ENCODE peak calls at places on chromosome 10, in seven cellular contexts. U is GM12865, N is A549, W is HTR-8/SVneo, Y is AG10803, P is WTC11, F is choroid plexus epithelial cell. D is an unnamed sample.
A peak's percentile ranks its signal among the peaks of the same experiment; 100 is the strongest.

GRCh38 chr10:121687094-121687850 is 89.0 kb upstream of the FGFR2 start:
- DNase-seq in N (no peak), F (no peak), P (no peak), W (no peak), U (no peak), Y (no peak), D (no peak)

GRCh38 chr10:112115781-112116385 is 67.7 kb downstream of the GPAM start:
- DNase-seq in W (peak; percentile 18), P (peak; percentile 72), U (peak; percentile 48), F (peak; percentile 60), N (peak; percentile 46), Y (peak; percentile 26), D (peak; percentile 46)

GRCh38 chr10:35470535-35470934 is 134.2 kb downstream of the CCNY start:
- DNase-seq in W (no peak), F (no peak), N (no peak), P (no peak), Y (peak; percentile 15), U (no peak), D (no peak)

GRCh38 chr10:97025613-97026242 is 160.0 kb downstream of the SLIT1 start:
- DNase-seq in W (peak; percentile 54), U (peak; percentile 84), Y (peak; percentile 55), N (peak; percentile 44), P (peak; percentile 69), F (peak; percentile 75), D (peak; percentile 80)

GRCh38 chr10:113959383-113959760 is 84.3 kb upstream of the ADRB1 start:
- DNase-seq in P (no peak), N (no peak), Y (no peak), W (no peak), U (peak; percentile 90), F (no peak), D (no peak)

GRCh38 chr10:74047304-74047703 is 49.4 kb downstream of the VCL start:
- DNase-seq in U (no peak), W (no peak), N (no peak), F (peak; percentile 76), P (no peak), Y (peak; percentile 98), D (peak; percentile 38)

GRCh38 chr10:25076501-25077197 is 60.2 kb downstream of the THNSL1 start:
- DNase-seq in U (no peak), P (no peak), W (no peak), N (no peak), F (peak; percentile 26), Y (no peak), D (no peak)

GRCh38 chr10:72310241-72310633 is 36.5 kb downstream of the DDIT4 start:
- DNase-seq in N (no peak), F (peak; percentile 58), W (no peak), Y (no peak), U (no peak), P (no peak), D (no peak)